ENCODE peak calls at places on chromosomes 3 and 15, in six cellular contexts. One of them, this sample, is unnamed. For H3K4me1, the result is how much of the 10 kb centered on the place peaks cover.

GRCh38 chr15:98580577-98580976 is 67.8 kb upstream of the IGF1R start:
- DNase-seq in ovary: no peak
- DNase-seq in right cardiac atrium: peak
- DNase-seq in PC-3: no peak
- DNase-seq in esophagus squamous epithelium: no peak
- DNase-seq in CD4-positive, CD25-positive, alpha-beta regulatory T cell: no peak
- DNase-seq in this sample: no peak

GRCh38 chr3:39177708-39178332 is 14.6 kb downstream of the XIRP1 start:
- DNase-seq in ovary: peak
- DNase-seq in PC-3: peak
- DNase-seq in CD4-positive, CD25-positive, alpha-beta regulatory T cell: peak
- DNase-seq in right cardiac atrium: peak
- DNase-seq in esophagus squamous epithelium: peak
- DNase-seq in this sample: peak

GRCh38 chr3:129382366-129382765 is 46.1 kb downstream of the EFCAB12 start:
- DNase-seq in right cardiac atrium: no peak
- DNase-seq in PC-3: no peak
- DNase-seq in CD4-positive, CD25-positive, alpha-beta regulatory T cell: no peak
- DNase-seq in esophagus squamous epithelium: no peak
- DNase-seq in ovary: no peak
- DNase-seq in this sample: no peak

GRCh38 chr3:164208026-164208425 is 870.3 kb downstream of the SI start:
- DNase-seq in right cardiac atrium: no peak
- DNase-seq in PC-3: peak
- DNase-seq in esophagus squamous epithelium: no peak
- DNase-seq in CD4-positive, CD25-positive, alpha-beta regulatory T cell: no peak
- DNase-seq in ovary: no peak
- DNase-seq in this sample: no peak

GRCh38 chr3:197520311-197521276 is 35.2 kb downstream of the BDH1 start:
- DNase-seq in esophagus squamous epithelium: no peak
- DNase-seq in CD4-positive, CD25-positive, alpha-beta regulatory T cell: no peak
- DNase-seq in ovary: no peak
- DNase-seq in PC-3: peak
- DNase-seq in right cardiac atrium: no peak
- DNase-seq in this sample: no peak

GRCh38 chr3:176274161-176274560 is 923.1 kb downstream of the TBL1XR1 start:
- DNase-seq in right cardiac atrium: no peak
- DNase-seq in esophagus squamous epithelium: no peak
- DNase-seq in CD4-positive, CD25-positive, alpha-beta regulatory T cell: no peak
- DNase-seq in PC-3: peak
- DNase-seq in ovary: no peak
- DNase-seq in this sample: no peak

GRCh38 chr3:158456114-158456513 is 114.9 kb upstream of the MLF1 start:
- DNase-seq in CD4-positive, CD25-positive, alpha-beta regulatory T cell: no peak
- DNase-seq in PC-3: no peak
- DNase-seq in ovary: no peak
- DNase-seq in esophagus squamous epithelium: no peak
- DNase-seq in right cardiac atrium: no peak
- DNase-seq in this sample: no peak

GRCh38 chr3:195900426-195901355 is 7.7 kb downstream of the TNK2 start:
- DNase-seq in ovary: no peak
- DNase-seq in CD4-positive, CD25-positive, alpha-beta regulatory T cell: no peak
- DNase-seq in esophagus squamous epithelium: peak
- DNase-seq in right cardiac atrium: peak
- DNase-seq in PC-3: peak
- DNase-seq in this sample: peak

GRCh38 chr3:128760881-128761280 is 34.9 kb downstream of the RAB7A start:
- DNase-seq in esophagus squamous epithelium: no peak
- DNase-seq in CD4-positive, CD25-positive, alpha-beta regulatory T cell: no peak
- DNase-seq in ovary: no peak
- DNase-seq in right cardiac atrium: no peak
- DNase-seq in PC-3: no peak
- DNase-seq in this sample: no peak

GRCh38 chr3:185402561-185402960 is 39.6 kb downstream of the MAP3K13 start:
- DNase-seq in ovary: no peak
- DNase-seq in PC-3: no peak
- DNase-seq in right cardiac atrium: peak
- DNase-seq in CD4-positive, CD25-positive, alpha-beta regulatory T cell: no peak
- DNase-seq in esophagus squamous epithelium: no peak
- DNase-seq in this sample: no peak

GRCh38 chr15:58070801-58071418 is 5.4 kb upstream of the ALDH1A2 start:
- DNase-seq in PC-3: peak
- DNase-seq in esophagus squamous epithelium: no peak
- DNase-seq in ovary: peak
- DNase-seq in right cardiac atrium: peak
- DNase-seq in CD4-positive, CD25-positive, alpha-beta regulatory T cell: no peak
- DNase-seq in this sample: peak

GRCh38 chr3:18635215-18635614 is 210.1 kb upstream of the SATB1 start:
- DNase-seq in CD4-positive, CD25-positive, alpha-beta regulatory T cell: no peak
- DNase-seq in right cardiac atrium: no peak
- DNase-seq in ovary: no peak
- DNase-seq in PC-3: peak
- DNase-seq in esophagus squamous epithelium: no peak
- DNase-seq in this sample: no peak

GRCh38 chr3:106423321-106424225 is 554.8 kb upstream of the CBLB start:
- DNase-seq in PC-3: no peak
- DNase-seq in esophagus squamous epithelium: no peak
- DNase-seq in ovary: no peak
- DNase-seq in right cardiac atrium: no peak
- DNase-seq in CD4-positive, CD25-positive, alpha-beta regulatory T cell: no peak
- DNase-seq in this sample: no peak

GRCh38 chr15:25728816-25729215 is 134.3 kb downstream of the ATP10A start:
- DNase-seq in right cardiac atrium: no peak
- DNase-seq in ovary: no peak
- DNase-seq in CD4-positive, CD25-positive, alpha-beta regulatory T cell: no peak
- DNase-seq in PC-3: no peak
- DNase-seq in esophagus squamous epithelium: no peak
- DNase-seq in this sample: no peak

GRCh38 chr3:174498638-174499037 is 360.5 kb upstream of the NAALADL2 start:
- DNase-seq in esophagus squamous epithelium: no peak
- DNase-seq in right cardiac atrium: no peak
- DNase-seq in PC-3: no peak
- DNase-seq in ovary: no peak
- DNase-seq in CD4-positive, CD25-positive, alpha-beta regulatory T cell: no peak
- DNase-seq in this sample: no peak

GRCh38 chr3:113659121-113659531 is 37.3 kb downstream of the USF3 start:
- DNase-seq in right cardiac atrium: no peak
- DNase-seq in PC-3: no peak
- DNase-seq in ovary: no peak
- DNase-seq in esophagus squamous epithelium: no peak
- DNase-seq in CD4-positive, CD25-positive, alpha-beta regulatory T cell: no peak
- DNase-seq in this sample: no peak

GRCh38 chr3:128416578-128417150 is 50.0 kb downstream of the DNAJB8 start:
- DNase-seq in right cardiac atrium: peak
- DNase-seq in esophagus squamous epithelium: no peak
- DNase-seq in ovary: no peak
- DNase-seq in CD4-positive, CD25-positive, alpha-beta regulatory T cell: no peak
- DNase-seq in PC-3: peak
- DNase-seq in this sample: no peak

GRCh38 chr15:49752517-49752916 is 131.7 kb downstream of the DTWD1 start:
- DNase-seq in esophagus squamous epithelium: no peak
- DNase-seq in right cardiac atrium: no peak
- DNase-seq in CD4-positive, CD25-positive, alpha-beta regulatory T cell: no peak
- DNase-seq in ovary: no peak
- DNase-seq in PC-3: peak
- DNase-seq in this sample: no peak

GRCh38 chr3:182331356-182331755 is 461.9 kb upstream of the ATP11B start:
- DNase-seq in ovary: no peak
- DNase-seq in CD4-positive, CD25-positive, alpha-beta regulatory T cell: no peak
- DNase-seq in PC-3: no peak
- DNase-seq in right cardiac atrium: no peak
- DNase-seq in esophagus squamous epithelium: no peak
- DNase-seq in this sample: no peak

GRCh38 chr3:110881069-110881468 is 190.5 kb upstream of the NECTIN3 start:
- DNase-seq in right cardiac atrium: peak
- DNase-seq in esophagus squamous epithelium: no peak
- DNase-seq in CD4-positive, CD25-positive, alpha-beta regulatory T cell: no peak
- DNase-seq in PC-3: peak
- DNase-seq in ovary: peak
- DNase-seq in this sample: no peak

GRCh38 chr3:120396469-120396868 is 47.3 kb upstream of the LRRC58 start:
- DNase-seq in CD4-positive, CD25-positive, alpha-beta regulatory T cell: no peak
- DNase-seq in right cardiac atrium: no peak
- DNase-seq in PC-3: no peak
- DNase-seq in ovary: no peak
- DNase-seq in esophagus squamous epithelium: no peak
- DNase-seq in this sample: no peak

GRCh38 chr3:62873672-62874397 is 1.4 kb downstream of the CADPS start:
- DNase-seq in esophagus squamous epithelium: no peak
- DNase-seq in CD4-positive, CD25-positive, alpha-beta regulatory T cell: no peak
- DNase-seq in ovary: peak
- DNase-seq in right cardiac atrium: peak
- DNase-seq in PC-3: no peak
- DNase-seq in this sample: no peak

GRCh38 chr3:105836533-105836932 is 32.3 kb downstream of the CBLB start:
- DNase-seq in PC-3: peak
- DNase-seq in ovary: no peak
- DNase-seq in right cardiac atrium: no peak
- DNase-seq in esophagus squamous epithelium: no peak
- DNase-seq in CD4-positive, CD25-positive, alpha-beta regulatory T cell: no peak
- DNase-seq in this sample: no peak

GRCh38 chr3:106401666-106402319 is 533.0 kb upstream of the CBLB start:
- DNase-seq in esophagus squamous epithelium: no peak
- DNase-seq in right cardiac atrium: no peak
- DNase-seq in CD4-positive, CD25-positive, alpha-beta regulatory T cell: no peak
- DNase-seq in ovary: no peak
- DNase-seq in PC-3: peak
- DNase-seq in this sample: no peak

GRCh38 chr3:2156244-2156847 is 57.7 kb downstream of the CNTN4 start:
- DNase-seq in CD4-positive, CD25-positive, alpha-beta regulatory T cell: no peak
- DNase-seq in esophagus squamous epithelium: no peak
- DNase-seq in PC-3: peak
- DNase-seq in right cardiac atrium: peak
- DNase-seq in ovary: no peak
- DNase-seq in this sample: no peak

GRCh38 chr15:74233864-74234597 is 2.1 kb upstream of the CCDC33 start:
- DNase-seq in CD4-positive, CD25-positive, alpha-beta regulatory T cell: no peak
- DNase-seq in esophagus squamous epithelium: no peak
- DNase-seq in ovary: no peak
- DNase-seq in PC-3: no peak
- DNase-seq in right cardiac atrium: no peak
- DNase-seq in this sample: no peak

GRCh38 chr3:189588061-189588817 is 43.0 kb upstream of the TP63 start:
- DNase-seq in ovary: no peak
- DNase-seq in PC-3: peak
- DNase-seq in right cardiac atrium: no peak
- DNase-seq in esophagus squamous epithelium: no peak
- DNase-seq in CD4-positive, CD25-positive, alpha-beta regulatory T cell: no peak
- DNase-seq in this sample: no peak

GRCh38 chr3:86815880-86816279 is 175.1 kb downstream of the VGLL3 start:
- DNase-seq in esophagus squamous epithelium: no peak
- DNase-seq in CD4-positive, CD25-positive, alpha-beta regulatory T cell: no peak
- DNase-seq in ovary: no peak
- DNase-seq in PC-3: no peak
- DNase-seq in right cardiac atrium: no peak
- DNase-seq in this sample: no peak

GRCh38 chr3:33211444-33211843 is 7.2 kb downstream of the SUSD5 start:
- DNase-seq in ovary: no peak
- DNase-seq in CD4-positive, CD25-positive, alpha-beta regulatory T cell: no peak
- DNase-seq in esophagus squamous epithelium: no peak
- DNase-seq in right cardiac atrium: peak
- DNase-seq in PC-3: peak
- DNase-seq in this sample: no peak

GRCh38 chr15:101063891-101064794 is 145.0 kb downstream of the LRRK1 start:
- DNase-seq in CD4-positive, CD25-positive, alpha-beta regulatory T cell: no peak
- DNase-seq in right cardiac atrium: peak
- DNase-seq in PC-3: no peak
- DNase-seq in ovary: peak
- DNase-seq in esophagus squamous epithelium: no peak
- DNase-seq in this sample: no peak

DNA sequence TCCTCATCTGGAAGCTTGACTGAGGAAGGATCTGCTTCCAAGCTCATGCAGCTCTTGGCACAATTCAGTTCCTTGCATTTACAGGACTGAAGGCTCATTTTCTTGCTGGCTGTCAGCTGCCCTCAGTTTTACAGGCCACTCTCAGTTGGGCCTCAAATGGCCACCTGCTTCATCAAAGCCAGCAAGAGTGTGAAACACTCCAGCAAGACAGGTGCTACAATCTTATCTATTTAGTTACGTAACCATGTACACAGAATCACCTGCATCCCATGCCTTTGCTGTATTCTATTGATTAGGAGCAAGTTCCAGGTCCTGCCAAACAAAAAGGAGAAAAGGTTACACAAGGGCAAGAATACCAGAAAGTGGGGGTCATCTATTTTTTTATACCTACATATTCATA is 40.8 kb downstream of the RHCG start:
- DNase-seq in ovary: no peak
- DNase-seq in right cardiac atrium: no peak
- DNase-seq in PC-3: no peak
- DNase-seq in esophagus squamous epithelium: no peak
- DNase-seq in CD4-positive, CD25-positive, alpha-beta regulatory T cell: no peak
- DNase-seq in this sample: no peak
- H3K4me1 ChIP-seq in ovary: under half
- H3K4me1 ChIP-seq in right cardiac atrium: under half
- H3K4me1 ChIP-seq in PC-3: under half
- H3K4me1 ChIP-seq in esophagus squamous epithelium: under half
- H3K4me1 ChIP-seq in CD4-positive, CD25-positive, alpha-beta regulatory T cell: under half
- H3K4me1 ChIP-seq in this sample: under half

DNA sequence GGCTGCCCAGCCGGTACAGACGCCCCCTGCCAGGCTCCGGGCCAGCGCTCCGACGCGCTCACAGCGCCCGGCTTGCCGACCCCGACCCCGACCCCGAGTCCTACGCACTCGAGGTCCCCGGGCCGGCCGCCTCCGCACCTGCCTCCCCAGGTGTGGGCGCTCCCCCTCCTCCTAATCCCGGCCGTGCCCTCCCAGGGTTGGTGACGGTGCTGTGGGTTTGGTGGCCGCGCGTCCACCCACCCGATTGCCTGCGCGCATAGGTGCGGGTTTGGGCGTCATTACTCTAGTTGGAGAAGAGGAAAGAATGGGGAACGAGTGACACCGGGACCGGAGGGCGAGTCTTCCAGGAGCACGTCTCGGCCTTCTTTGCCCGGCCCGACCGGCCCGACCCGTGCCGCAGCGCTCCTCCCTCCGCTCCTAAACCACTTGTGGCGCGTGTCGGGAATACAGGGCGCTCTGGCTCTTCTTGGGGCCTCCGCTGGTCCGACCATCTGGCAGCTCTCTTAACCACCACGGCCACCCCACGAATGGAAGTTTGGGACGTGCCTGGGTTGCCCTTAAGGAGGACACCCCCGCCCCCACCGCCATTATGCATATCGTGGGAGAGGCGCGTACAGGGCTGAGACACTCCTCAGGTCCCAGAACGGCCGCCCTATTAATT is 814 bp upstream of the THRB start:
- DNase-seq in CD4-positive, CD25-positive, alpha-beta regulatory T cell: no peak
- DNase-seq in PC-3: peak
- DNase-seq in ovary: peak
- DNase-seq in esophagus squamous epithelium: no peak
- DNase-seq in right cardiac atrium: peak
- DNase-seq in this sample: peak
- H3K4me3 ChIP-seq in CD4-positive, CD25-positive, alpha-beta regulatory T cell: no peak
- H3K4me3 ChIP-seq in PC-3: peak
- H3K4me3 ChIP-seq in ovary: peak
- H3K4me3 ChIP-seq in esophagus squamous epithelium: peak
- H3K4me3 ChIP-seq in right cardiac atrium: peak
- H3K4me3 ChIP-seq in this sample: peak

GRCh38 chr3:50169232-50169631 is 14.1 kb downstream of the SEMA3F start:
- DNase-seq in ovary: no peak
- DNase-seq in CD4-positive, CD25-positive, alpha-beta regulatory T cell: no peak
- DNase-seq in PC-3: no peak
- DNase-seq in right cardiac atrium: no peak
- DNase-seq in esophagus squamous epithelium: no peak
- DNase-seq in this sample: no peak
- H3K4me1 ChIP-seq in ovary: under half
- H3K4me1 ChIP-seq in CD4-positive, CD25-positive, alpha-beta regulatory T cell: under half
- H3K4me1 ChIP-seq in PC-3: half or more
- H3K4me1 ChIP-seq in right cardiac atrium: under half
- H3K4me1 ChIP-seq in esophagus squamous epithelium: half or more
- H3K4me1 ChIP-seq in this sample: half or more

GRCh38 chr15:68205558-68205944 is 419 bp upstream of the CALML4 start:
- DNase-seq in right cardiac atrium: no peak
- DNase-seq in CD4-positive, CD25-positive, alpha-beta regulatory T cell: no peak
- DNase-seq in ovary: no peak
- DNase-seq in esophagus squamous epithelium: no peak
- DNase-seq in PC-3: no peak
- DNase-seq in this sample: no peak
- H3K4me3 ChIP-seq in right cardiac atrium: no peak
- H3K4me3 ChIP-seq in CD4-positive, CD25-positive, alpha-beta regulatory T cell: no peak
- H3K4me3 ChIP-seq in ovary: no peak
- H3K4me3 ChIP-seq in esophagus squamous epithelium: peak
- H3K4me3 ChIP-seq in PC-3: no peak
- H3K4me3 ChIP-seq in this sample: peak